ENCODE peak calls at places on chromosomes 11 and 22, in eight cellular contexts. X is AG09319, Q is GM10248, E is GM06990, S is heart left ventricle, H is heart right ventricle, W is A549, D is fibroblast of lung. C is an unnamed sample.

GRCh38 chr11:96306933-96307747 is 35.9 kb downstream of the MAML2 start:
- DNase-seq in H (no peak), E (no peak), W (peak), Q (no peak), S (no peak), X (peak), D (peak), C (peak)

GRCh38 chr22:43478621-43479285 is 66.9 kb downstream of the MPPED1 start:
- DNase-seq in D (no peak), W (no peak), H (no peak), S (no peak), E (no peak), Q (no peak), X (no peak), C (no peak)

GRCh38 chr11:120056301-120057027 is 81.4 kb downstream of the TRIM29 start:
- DNase-seq in S (no peak), Q (no peak), E (no peak), X (no peak), W (no peak), D (no peak), H (no peak), C (no peak)

GRCh38 chr11:208177-208916 is 839 bp downstream of the RIC8A start:
- DNase-seq in Q (peak), D (peak), S (peak), X (no peak), E (peak), H (peak), W (peak), C (peak)

GRCh38 chr11:129451524-129451923 is 75.9 kb downstream of the BARX2 start:
- DNase-seq in D (no peak), W (no peak), X (no peak), S (no peak), Q (no peak), E (no peak), H (no peak), C (no peak)

GRCh38 chr11:29159552-29160465 is 857.0 kb downstream of the KCNA4 start:
- DNase-seq in S (no peak), H (no peak), W (peak), E (no peak), Q (peak), D (peak), X (peak), C (peak)

GRCh38 chr22:30694638-30695350 is at the start of gene OSBP2:
- DNase-seq in W (peak), D (no peak), H (peak), X (no peak), S (peak), Q (peak), E (peak), C (peak)

GRCh38 chr11:59417023-59417422 is 9.2 kb downstream of the OR5A2 start:
- DNase-seq in Q (no peak), H (no peak), W (no peak), S (no peak), D (no peak), E (no peak), X (no peak), C (no peak)

GRCh38 chr22:39117585-39118191 is 20.6 kb downstream of the APOBEC3H start:
- DNase-seq in Q (peak), X (peak), D (peak), W (peak), S (no peak), E (peak), H (no peak), C (peak)

GRCh38 chr11:114059278-114059983 is at the start of gene ZBTB16:
- DNase-seq in H (peak), E (no peak), S (peak), W (no peak), D (peak), X (no peak), Q (no peak), C (peak)

GRCh38 chr11:126146454-126147192 is 64.8 kb downstream of the RPUSD4 start:
- DNase-seq in H (no peak), Q (no peak), W (no peak), X (no peak), E (no peak), D (no peak), S (no peak), C (no peak)

GRCh38 chr11:96098511-96099241 is 174.8 kb upstream of the MTMR2 start:
- DNase-seq in Q (no peak), H (no peak), E (no peak), D (peak), S (no peak), X (no peak), W (no peak), C (no peak)

GRCh38 chr11:43913829-43914380 is 28.5 kb upstream of the C11orf96 start:
- DNase-seq in W (no peak), Q (no peak), D (no peak), X (no peak), E (no peak), S (no peak), H (no peak), C (no peak)

DNA sequence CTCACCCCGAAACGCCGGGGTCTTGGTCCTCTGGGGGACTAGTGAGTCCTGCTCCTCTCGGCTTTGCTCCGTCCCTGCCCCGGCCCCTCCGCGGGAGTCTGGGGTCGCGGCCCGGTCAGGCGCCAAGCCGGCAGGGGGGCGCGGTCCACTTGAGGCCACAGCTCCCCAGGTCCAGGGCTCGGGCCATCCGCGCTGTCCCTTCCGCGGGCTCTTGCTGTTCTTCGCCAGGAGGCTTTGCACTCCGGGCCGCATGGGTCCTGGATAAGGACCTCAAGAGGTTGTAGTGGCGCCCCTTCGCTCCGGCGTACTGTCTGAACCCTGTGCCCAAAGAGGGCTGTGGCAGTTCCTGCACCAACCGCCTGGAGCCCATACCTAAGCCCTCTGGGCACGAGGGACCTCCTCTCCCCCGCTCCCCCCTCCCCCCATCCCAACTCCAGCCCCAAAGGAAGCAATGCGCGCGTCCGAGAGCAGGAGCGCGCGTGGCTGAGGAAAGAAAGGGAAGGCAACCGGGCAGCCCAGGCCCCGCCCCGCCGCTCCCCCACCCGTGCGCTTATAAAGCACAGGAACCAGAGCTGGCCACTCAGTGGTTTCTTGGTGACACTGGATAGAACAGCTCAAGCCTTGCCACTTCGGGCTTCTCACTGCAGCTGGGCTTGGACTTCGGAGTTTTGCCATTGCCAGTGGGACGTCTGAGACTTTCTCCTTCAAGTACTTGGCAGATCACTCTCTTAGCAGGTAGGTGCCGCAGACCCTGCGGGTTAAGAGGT is at the start of gene ADM:
- DNase-seq in Q (peak), H (peak), E (peak), W (peak), S (peak), X (peak), D (peak), C (peak)
- TF ChIP-seq CTCF in Q (peak), H (peak), E (peak), W (peak), S (peak), X (peak), D (peak), C (peak)

GRCh38 chr22:50699754-50700386 is 27.2 kb downstream of the SHANK3 start:
- DNase-seq in X (no peak), W (no peak), H (no peak), E (no peak), Q (no peak), D (no peak), S (peak), C (no peak)
- TF ChIP-seq CTCF in X (no peak), W (no peak), H (no peak), E (peak), Q (peak), D (peak), S (peak), C (no peak)

GRCh38 chr22:47452184-47452583 is 689.7 kb downstream of the TBC1D22A start:
- DNase-seq in E (no peak), S (no peak), D (no peak), Q (no peak), W (peak), H (no peak), X (no peak), C (no peak)
- TF ChIP-seq CTCF in E (peak), S (peak), D (peak), Q (peak), W (no peak), H (peak), X (no peak), C (peak)

GRCh38 chr11:115334932-115335788 is 169.1 kb downstream of the CADM1 start:
- DNase-seq in X (no peak), H (no peak), Q (peak), E (peak), D (peak), S (no peak), W (peak), C (no peak)
- TF ChIP-seq CTCF in X (peak), H (peak), Q (peak), E (peak), D (peak), S (peak), W (peak), C (peak)

DNA sequence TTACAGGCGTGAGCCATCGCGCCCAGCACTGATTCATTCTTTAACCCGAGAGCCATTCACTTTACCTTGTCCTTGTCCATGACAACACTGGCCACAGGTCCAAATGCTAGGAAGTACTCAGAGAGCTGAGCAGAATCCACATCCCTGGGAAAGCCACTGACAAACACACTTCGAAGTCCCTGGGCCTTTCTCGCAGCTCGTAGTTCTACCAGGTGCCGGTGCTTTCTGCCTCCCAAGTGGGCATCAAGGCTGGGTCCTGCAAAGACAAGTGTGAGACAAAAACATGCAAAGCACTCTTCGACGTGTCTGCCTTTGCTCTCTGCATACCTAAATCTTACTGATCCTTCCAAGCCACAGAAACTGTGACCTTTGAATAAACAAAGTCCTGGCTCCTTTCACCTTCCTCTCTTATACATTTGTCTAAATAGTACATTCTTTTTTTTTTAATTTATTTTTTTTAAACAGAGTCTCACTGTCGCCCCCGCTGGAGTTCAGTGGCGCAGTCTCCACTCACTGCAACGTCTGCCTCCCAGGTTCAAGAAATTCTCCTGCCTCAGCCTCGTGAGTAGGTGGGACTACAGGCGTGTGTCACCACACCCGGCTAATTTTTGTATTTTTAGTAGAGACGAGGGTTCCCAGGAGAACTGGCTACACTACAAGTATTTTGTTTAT is 2.2 kb downstream of the TUT1 start:
- DNase-seq in X (no peak), D (peak), Q (no peak), E (no peak), W (no peak), H (no peak), S (no peak), C (no peak)
- TF ChIP-seq CTCF in X (no peak), D (peak), Q (peak), E (peak), W (peak), H (no peak), S (no peak), C (peak)

GRCh38 chr11:63892233-63892632 is 24.7 kb downstream of the RCOR2 start:
- DNase-seq in Q (no peak), E (no peak), X (no peak), D (peak), S (no peak), W (no peak), H (no peak), C (no peak)

GRCh38 chr11:63887600-63887999 is 29.4 kb downstream of the RCOR2 start:
- DNase-seq in Q (no peak), X (no peak), D (no peak), E (no peak), H (no peak), S (no peak), W (no peak), C (no peak)

GRCh38 chr11:63890368-63890767 is 26.6 kb downstream of the RCOR2 start:
- DNase-seq in S (no peak), Q (no peak), W (no peak), X (no peak), D (no peak), H (no peak), E (no peak), C (no peak)

GRCh38 chr11:63889344-63889743 is 27.6 kb downstream of the RCOR2 start:
- DNase-seq in W (no peak), X (no peak), Q (no peak), S (no peak), D (no peak), E (no peak), H (no peak), C (no peak)

GRCh38 chr11:63888170-63889086 is 28.5 kb downstream of the RCOR2 start:
- DNase-seq in Q (peak), D (peak), W (peak), X (no peak), S (peak), H (no peak), E (peak), C (peak)
- TF ChIP-seq CTCF in Q (no peak), D (no peak), W (no peak), X (no peak), S (no peak), H (no peak), E (no peak), C (no peak)

GRCh38 chr11:42647993-42648392 is 663.8 kb upstream of the API5 start:
- DNase-seq in W (no peak), D (no peak), Q (no peak), S (no peak), X (no peak), H (no peak), E (no peak), C (no peak)

GRCh38 chr11:42651654-42652053 is 660.1 kb upstream of the API5 start:
- DNase-seq in Q (no peak), E (no peak), H (no peak), D (no peak), W (no peak), X (no peak), S (no peak), C (no peak)

DNA sequence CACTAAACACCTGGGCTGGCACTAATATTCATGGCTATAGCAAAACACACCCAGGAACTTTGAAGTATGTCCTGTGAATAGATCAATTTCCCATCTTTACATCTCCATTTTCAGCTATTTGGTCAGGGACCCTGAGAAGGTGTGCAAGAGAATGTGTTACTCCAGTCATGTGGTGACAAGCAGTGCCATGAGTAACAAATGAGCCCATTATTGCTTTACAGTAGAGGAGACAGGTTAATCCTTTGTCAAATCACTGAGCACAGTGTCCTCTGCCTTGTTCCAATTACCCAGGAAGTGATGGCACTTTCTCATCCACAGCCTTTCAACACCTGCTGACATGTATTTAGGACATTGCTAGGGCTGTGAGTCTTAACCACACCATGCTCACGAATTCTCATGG is 664.8 kb upstream of the API5 start:
- DNase-seq in H (no peak), Q (no peak), E (no peak), D (no peak), W (no peak), S (no peak), X (no peak), C (no peak)
- TF ChIP-seq CTCF in H (no peak), Q (no peak), E (no peak), D (no peak), W (no peak), S (no peak), X (no peak), C (no peak)

GRCh38 chr11:100010393-100010792 is 676.7 kb upstream of the ARHGAP42 start:
- DNase-seq in W (no peak), S (no peak), E (no peak), D (no peak), X (no peak), Q (no peak), H (no peak), C (peak)
- TF ChIP-seq CTCF in W (no peak), S (no peak), E (peak), D (no peak), X (no peak), Q (no peak), H (no peak), C (no peak)

DNA sequence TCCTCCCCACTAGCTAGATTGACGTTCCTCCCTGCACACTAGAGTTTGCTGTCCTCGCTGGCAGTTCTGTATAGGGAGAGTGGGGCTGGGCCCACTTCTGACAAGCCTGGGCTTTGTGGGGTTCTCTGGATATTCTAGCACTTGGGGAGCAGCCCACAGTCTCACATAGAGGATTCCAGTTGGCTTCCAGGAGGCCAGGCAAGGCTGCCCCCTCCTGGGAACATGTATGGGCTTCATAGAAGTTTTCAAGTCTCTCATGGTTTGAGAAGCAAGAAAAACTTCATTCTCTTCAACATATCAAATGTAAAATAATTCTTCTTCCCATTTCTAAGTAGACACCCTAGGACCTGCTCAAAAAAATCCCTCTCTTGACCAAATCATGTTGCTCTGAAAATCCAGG is 87.5 kb downstream of the NAV2 start:
- DNase-seq in W (no peak), D (no peak), X (no peak), S (no peak), E (no peak), H (no peak), Q (no peak), C (peak)
- TF ChIP-seq CTCF in W (peak), D (peak), X (peak), S (peak), E (peak), H (no peak), Q (no peak), C (no peak)

DNA sequence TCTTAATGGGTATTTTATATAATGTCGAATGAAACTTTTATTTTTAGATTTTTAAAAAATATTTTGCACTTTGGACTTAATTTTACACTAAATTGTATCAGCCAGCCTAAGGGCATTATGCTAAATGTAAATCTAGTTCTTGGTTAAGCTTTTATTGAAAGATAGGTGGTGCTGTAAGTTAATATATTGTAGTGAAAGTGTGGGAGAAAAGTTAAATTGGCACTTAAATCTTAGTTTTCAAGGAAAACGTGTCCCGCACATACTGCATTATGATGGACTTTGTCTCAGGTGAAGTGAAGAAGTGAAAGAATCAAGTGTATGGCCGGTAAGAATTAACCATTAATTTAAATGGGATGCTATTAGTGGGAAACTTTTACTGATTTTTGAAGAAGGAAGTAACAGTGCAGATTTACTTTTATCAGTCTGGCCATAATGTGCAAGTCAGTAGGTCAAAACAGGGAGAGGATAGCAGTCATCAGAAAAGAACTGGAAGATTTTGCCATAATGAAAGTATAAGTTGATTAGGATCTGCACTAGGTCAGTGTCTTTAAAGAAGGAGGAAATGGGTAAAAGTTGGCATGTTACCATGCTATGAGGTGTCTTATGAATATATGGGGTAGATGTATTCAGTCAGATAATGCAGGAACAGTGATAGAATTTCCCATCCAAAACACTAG is 81.6 kb downstream of the PDHX start:
- DNase-seq in S (no peak), X (no peak), D (peak), Q (peak), H (no peak), W (peak), E (no peak), C (no peak)
- TF ChIP-seq CTCF in S (peak), X (peak), D (peak), Q (no peak), H (peak), W (peak), E (peak), C (peak)